ENCODE peak calls at places on chromosomes 11 and 22, in four cellular contexts. One of them, this sample, is unnamed.

GRCh38 chr11:75534291-75535038 is 8.7 kb upstream of the GDPD5 start:
- DNase-seq in activated effector memory CD4-positive, alpha-beta T cell treated with Interleukin-2 at 50 U/mL for 16 hours: no peak
- DNase-seq in stimulated activated CD4-positive, alpha-beta T cell treated with anti-CD3 and anti-CD28 coated beads, TNF-alpha, amount 100 ng/mL, for 1 hour: no peak
- DNase-seq in colonic mucosa: peak; percentile 78
- DNase-seq in this sample: no peak

GRCh38 chr11:133529807-133530500 is 2.3 kb downstream of the OPCML start:
- DNase-seq in activated effector memory CD4-positive, alpha-beta T cell treated with Interleukin-2 at 50 U/mL for 16 hours: no peak
- DNase-seq in stimulated activated CD4-positive, alpha-beta T cell treated with anti-CD3 and anti-CD28 coated beads, TNF-alpha, amount 100 ng/mL, for 1 hour: no peak
- DNase-seq in colonic mucosa: no peak
- DNase-seq in this sample: no peak

GRCh38 chr22:23053912-23054530 is 16.3 kb upstream of the GNAZ start:
- DNase-seq in activated effector memory CD4-positive, alpha-beta T cell treated with Interleukin-2 at 50 U/mL for 16 hours: no peak
- DNase-seq in stimulated activated CD4-positive, alpha-beta T cell treated with anti-CD3 and anti-CD28 coated beads, TNF-alpha, amount 100 ng/mL, for 1 hour: no peak
- DNase-seq in colonic mucosa: no peak
- DNase-seq in this sample: peak; percentile 22

GRCh38 chr11:46273511-46274205 is 3.8 kb upstream of the CREB3L1 start:
- DNase-seq in activated effector memory CD4-positive, alpha-beta T cell treated with Interleukin-2 at 50 U/mL for 16 hours: no peak
- DNase-seq in stimulated activated CD4-positive, alpha-beta T cell treated with anti-CD3 and anti-CD28 coated beads, TNF-alpha, amount 100 ng/mL, for 1 hour: no peak
- DNase-seq in colonic mucosa: peak; percentile 80
- DNase-seq in this sample: peak; percentile 64

GRCh38 chr11:17906436-17906835 is 106.4 kb downstream of the SERGEF start:
- DNase-seq in activated effector memory CD4-positive, alpha-beta T cell treated with Interleukin-2 at 50 U/mL for 16 hours: no peak
- DNase-seq in stimulated activated CD4-positive, alpha-beta T cell treated with anti-CD3 and anti-CD28 coated beads, TNF-alpha, amount 100 ng/mL, for 1 hour: no peak
- DNase-seq in colonic mucosa: no peak
- DNase-seq in this sample: no peak

GRCh38 chr11:128900468-128900867 is 9.3 kb downstream of the KCNJ5 start:
- DNase-seq in activated effector memory CD4-positive, alpha-beta T cell treated with Interleukin-2 at 50 U/mL for 16 hours: no peak
- DNase-seq in stimulated activated CD4-positive, alpha-beta T cell treated with anti-CD3 and anti-CD28 coated beads, TNF-alpha, amount 100 ng/mL, for 1 hour: no peak
- DNase-seq in colonic mucosa: no peak
- DNase-seq in this sample: no peak

GRCh38 chr11:68988486-68988885 is 7.7 kb upstream of the MRGPRD start:
- DNase-seq in activated effector memory CD4-positive, alpha-beta T cell treated with Interleukin-2 at 50 U/mL for 16 hours: no peak
- DNase-seq in stimulated activated CD4-positive, alpha-beta T cell treated with anti-CD3 and anti-CD28 coated beads, TNF-alpha, amount 100 ng/mL, for 1 hour: no peak
- DNase-seq in colonic mucosa: no peak
- DNase-seq in this sample: no peak

GRCh38 chr11:76788661-76789442 is 5.7 kb downstream of the TSKU start:
- DNase-seq in activated effector memory CD4-positive, alpha-beta T cell treated with Interleukin-2 at 50 U/mL for 16 hours: no peak
- DNase-seq in stimulated activated CD4-positive, alpha-beta T cell treated with anti-CD3 and anti-CD28 coated beads, TNF-alpha, amount 100 ng/mL, for 1 hour: no peak
- DNase-seq in colonic mucosa: peak; percentile 96
- DNase-seq in this sample: peak; percentile 85

GRCh38 chr11:95831198-95831883 is 41.0 kb downstream of the CEP57 start:
- DNase-seq in activated effector memory CD4-positive, alpha-beta T cell treated with Interleukin-2 at 50 U/mL for 16 hours: no peak
- DNase-seq in stimulated activated CD4-positive, alpha-beta T cell treated with anti-CD3 and anti-CD28 coated beads, TNF-alpha, amount 100 ng/mL, for 1 hour: no peak
- DNase-seq in colonic mucosa: no peak
- DNase-seq in this sample: no peak

GRCh38 chr11:112797653-112798293 is 163.4 kb upstream of the NCAM1 start:
- DNase-seq in activated effector memory CD4-positive, alpha-beta T cell treated with Interleukin-2 at 50 U/mL for 16 hours: no peak
- DNase-seq in stimulated activated CD4-positive, alpha-beta T cell treated with anti-CD3 and anti-CD28 coated beads, TNF-alpha, amount 100 ng/mL, for 1 hour: no peak
- DNase-seq in colonic mucosa: no peak
- DNase-seq in this sample: no peak

GRCh38 chr11:439315-440064 is 2.3 kb downstream of the ANO9 start:
- DNase-seq in activated effector memory CD4-positive, alpha-beta T cell treated with Interleukin-2 at 50 U/mL for 16 hours: no peak
- DNase-seq in stimulated activated CD4-positive, alpha-beta T cell treated with anti-CD3 and anti-CD28 coated beads, TNF-alpha, amount 100 ng/mL, for 1 hour: no peak
- DNase-seq in colonic mucosa: no peak
- DNase-seq in this sample: no peak

GRCh38 chr11:19567996-19568395 is 144.6 kb upstream of the NAV2 start:
- DNase-seq in activated effector memory CD4-positive, alpha-beta T cell treated with Interleukin-2 at 50 U/mL for 16 hours: no peak
- DNase-seq in stimulated activated CD4-positive, alpha-beta T cell treated with anti-CD3 and anti-CD28 coated beads, TNF-alpha, amount 100 ng/mL, for 1 hour: no peak
- DNase-seq in colonic mucosa: no peak
- DNase-seq in this sample: no peak

GRCh38 chr11:10806206-10806605 is 2.5 kb downstream of the EIF4G2 start:
- DNase-seq in activated effector memory CD4-positive, alpha-beta T cell treated with Interleukin-2 at 50 U/mL for 16 hours: no peak
- DNase-seq in stimulated activated CD4-positive, alpha-beta T cell treated with anti-CD3 and anti-CD28 coated beads, TNF-alpha, amount 100 ng/mL, for 1 hour: no peak
- DNase-seq in colonic mucosa: no peak
- DNase-seq in this sample: no peak

GRCh38 chr11:110805764-110806163 is 93.5 kb upstream of the ARHGAP20 start:
- DNase-seq in activated effector memory CD4-positive, alpha-beta T cell treated with Interleukin-2 at 50 U/mL for 16 hours: no peak
- DNase-seq in stimulated activated CD4-positive, alpha-beta T cell treated with anti-CD3 and anti-CD28 coated beads, TNF-alpha, amount 100 ng/mL, for 1 hour: no peak
- DNase-seq in colonic mucosa: no peak
- DNase-seq in this sample: no peak